ENCODE peak calls at places on chromosome 9, in four cellular contexts. W is IMR-90, P is K562, X is endothelial cell of umbilical vein. A is an unnamed sample.

GRCh38 chr9:132769895-132770774 is 99.9 kb downstream of the GTF3C4 start:
- DNase-seq in W (peak), P (no peak), X (peak), A (peak)

GRCh38 chr9:93134018-93134739 is at the start of gene NINJ1:
- DNase-seq in W (peak), P (peak), X (peak), A (peak)

GRCh38 chr9:15873573-15874177 is 320.8 kb downstream of the CCDC171 start:
- DNase-seq in W (peak), X (peak), P (peak), A (no peak)

GRCh38 chr9:136399176-136400037 is 563 bp downstream of the SNAPC4 start:
- DNase-seq in P (no peak), X (peak), W (no peak), A (no peak)

GRCh38 chr9:127557466-127557869 is 54.6 kb upstream of the STXBP1 start:
- DNase-seq in W (no peak), X (no peak), P (no peak), A (no peak)

GRCh38 chr9:14535161-14535930 is 157.9 kb downstream of the ZDHHC21 start:
- DNase-seq in W (no peak), X (no peak), P (no peak), A (no peak)

GRCh38 chr9:35566417-35566816 is 38.6 kb upstream of the TESK1 start:
- DNase-seq in X (no peak), P (peak), W (no peak), A (no peak)

GRCh38 chr9:137286980-137287383 is 9.5 kb downstream of the TOR4A start:
- DNase-seq in W (peak), P (peak), X (peak), A (no peak)

GRCh38 chr9:123710299-123710698 is 219.6 kb downstream of the DENND1A start:
- DNase-seq in P (no peak), X (no peak), W (peak), A (no peak)

GRCh38 chr9:108182950-108183381 is 672.8 kb downstream of the ACTL7B start:
- DNase-seq in X (peak), W (peak), P (no peak), A (peak)

GRCh38 chr9:18689881-18690280 is 215.9 kb downstream of the ADAMTSL1 start:
- DNase-seq in P (no peak), X (no peak), W (peak), A (no peak)

DNA sequence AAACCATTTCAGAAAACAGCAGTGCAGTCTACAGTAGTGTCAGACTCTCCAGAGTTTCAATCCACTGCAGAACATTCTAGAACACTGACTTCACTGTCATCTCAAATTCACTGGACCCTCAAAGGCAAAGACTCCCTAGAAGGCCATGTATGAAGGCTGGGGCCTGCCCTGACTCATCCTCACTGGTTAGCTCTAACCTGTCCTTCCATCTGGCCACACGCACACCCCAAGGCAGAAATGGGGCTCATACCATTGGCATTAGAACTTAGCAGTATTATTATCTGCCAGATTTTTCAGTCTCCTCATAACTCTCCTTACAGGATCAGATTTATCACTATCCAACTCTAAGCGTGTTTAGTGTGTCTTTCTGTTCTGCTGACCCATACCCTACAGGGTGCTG is 20.4 kb downstream of the S1PR3 start:
- DNase-seq in W (no peak), X (no peak), P (no peak), A (no peak)
- TF ChIP-seq FOS in W (no peak), X (no peak), P (no peak), A (no peak)

DNA sequence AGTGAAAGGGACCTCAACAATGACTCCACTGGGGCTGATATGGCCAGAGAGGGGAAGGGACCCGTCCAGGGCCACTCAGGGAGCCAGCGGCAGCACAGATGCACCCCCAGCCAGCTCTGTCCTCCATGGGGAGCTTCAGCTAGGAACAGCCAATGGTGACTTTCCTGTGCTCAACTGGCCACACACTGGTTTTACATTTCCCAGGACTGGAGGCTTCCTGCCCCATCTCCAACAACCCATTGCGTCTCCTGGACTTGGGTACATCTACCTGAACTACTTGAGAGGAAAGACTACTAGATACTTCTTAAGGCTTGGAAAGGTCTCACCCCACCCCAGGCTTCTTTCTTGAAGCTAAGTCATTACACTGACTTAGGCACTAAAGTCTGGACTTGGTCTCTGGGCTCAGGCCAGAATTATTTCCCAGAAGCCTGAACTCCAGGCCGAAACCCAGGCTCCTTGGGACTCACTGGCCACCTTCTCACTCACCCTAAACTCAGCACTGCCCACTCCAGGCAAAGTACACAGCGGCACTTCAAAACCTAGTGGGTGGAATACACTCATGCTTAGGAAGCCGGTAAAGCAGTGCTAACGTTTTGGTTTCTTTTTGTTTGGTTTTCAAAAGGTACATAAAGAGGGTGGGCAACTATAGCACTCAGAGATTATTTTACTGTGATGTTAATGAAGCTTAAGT is 1.6 kb downstream of the IGFBPL1 start:
- DNase-seq in W (no peak), P (no peak), X (no peak), A (no peak)
- TF ChIP-seq FOS in W (no peak), P (no peak), X (no peak), A (no peak)

GRCh38 chr9:73869261-73869660 is 627.9 kb upstream of the RORB start:
- DNase-seq in P (peak), X (peak), W (no peak), A (peak)
- TF ChIP-seq FOS in P (peak), X (no peak), W (no peak), A (no peak)

GRCh38 chr9:81417299-81417675 is 272.1 kb downstream of the TLE1 start:
- DNase-seq in P (no peak), X (peak), W (no peak), A (no peak)

GRCh38 chr9:81420024-81420423 is 269.3 kb downstream of the TLE1 start:
- DNase-seq in X (no peak), W (no peak), P (no peak), A (no peak)

GRCh38 chr9:81414836-81415235 is 274.5 kb downstream of the TLE1 start:
- DNase-seq in W (no peak), X (no peak), P (no peak), A (no peak)

GRCh38 chr9:81417885-81418284 is 271.5 kb downstream of the TLE1 start:
- DNase-seq in X (no peak), W (no peak), P (no peak), A (no peak)

DNA sequence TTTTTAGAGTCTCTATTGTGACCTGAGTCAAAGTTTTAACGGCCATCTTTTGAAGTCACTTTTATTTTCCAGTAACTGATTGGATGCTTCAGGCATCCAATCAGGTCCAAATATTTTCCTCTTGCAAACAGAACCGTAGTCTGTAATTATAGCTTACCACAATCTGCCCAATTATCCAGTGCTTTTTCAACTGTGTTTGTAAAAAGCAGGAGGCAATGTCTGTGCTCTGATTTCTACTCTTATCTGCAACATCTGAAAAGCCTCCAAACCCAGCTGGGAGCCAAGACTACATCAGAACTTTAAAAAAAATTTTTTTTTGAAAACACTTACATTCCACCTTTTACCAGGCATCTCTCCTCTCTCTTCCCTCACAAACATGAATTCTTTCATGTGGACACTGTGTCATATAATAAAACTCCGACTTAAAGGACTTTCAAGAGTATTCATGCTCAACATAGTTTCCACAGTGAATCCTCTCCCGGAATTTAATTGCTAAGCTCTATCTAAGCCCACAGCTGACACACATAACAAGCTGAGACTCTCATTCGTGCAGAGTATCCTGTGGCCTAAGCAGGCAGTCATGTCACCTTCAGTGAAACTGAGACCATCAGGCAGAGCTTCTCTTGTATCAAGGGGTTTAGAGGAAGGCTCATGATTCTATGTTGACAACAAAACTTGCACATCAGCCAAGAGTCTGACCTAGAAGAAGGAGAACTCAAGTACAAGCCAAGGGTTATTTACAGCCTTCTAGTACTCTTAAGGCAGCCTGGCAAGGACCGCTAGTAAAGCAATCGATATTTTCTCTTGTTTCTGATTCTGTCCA is 272.7 kb downstream of the TLE1 start:
- DNase-seq in W (peak), X (no peak), P (no peak), A (no peak)
- TF ChIP-seq FOS in W (no peak), X (no peak), P (no peak), A (no peak)

GRCh38 chr9:111483862-111484563 is at the start of gene ECPAS:
- DNase-seq in P (peak), X (peak), W (peak), A (no peak)

GRCh38 chr9:111481885-111482636 is 2.1 kb downstream of the ECPAS start:
- DNase-seq in X (no peak), P (no peak), W (peak), A (no peak)

GRCh38 chr9:111484564-111484878 is 338 bp upstream of the ECPAS start:
- DNase-seq in P (no peak), X (no peak), W (peak), A (no peak)

GRCh38 chr9:111482656-111483418 is 1.3 kb downstream of the ECPAS start:
- DNase-seq in W (peak), P (peak), X (peak), A (no peak)

DNA sequence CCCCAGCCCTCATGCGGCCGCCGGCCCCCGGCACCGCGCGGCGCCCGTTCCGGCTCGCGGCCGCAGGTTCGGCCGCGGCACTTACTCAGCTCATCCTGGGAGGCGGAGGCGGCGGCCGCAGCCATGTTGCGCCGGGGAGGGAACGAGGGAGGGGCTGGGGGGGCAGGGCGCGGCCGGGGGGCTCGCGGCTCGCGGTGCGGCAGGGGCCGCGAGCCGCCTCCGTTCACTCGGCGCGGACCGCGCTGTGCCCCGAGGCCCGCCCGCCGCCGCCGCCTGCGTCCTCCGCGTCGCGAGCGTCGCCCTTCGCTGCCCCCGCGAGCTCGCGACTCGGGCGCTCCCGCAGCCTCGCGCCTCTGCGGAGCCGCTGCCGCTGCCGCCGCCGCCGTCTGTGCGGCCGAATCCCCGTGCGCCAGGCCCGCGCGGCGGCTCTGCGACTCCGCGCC is 743 bp downstream of the ECPAS start:
- DNase-seq in X (no peak), W (no peak), P (peak), A (no peak)
- TF ChIP-seq FOS in X (no peak), W (no peak), P (no peak), A (no peak)

GRCh38 chr9:131475956-131476776 is 26.6 kb upstream of the POMT1 start:
- DNase-seq in W (no peak), X (no peak), P (no peak), A (no peak)

GRCh38 chr9:131474711-131475110 is 28.0 kb upstream of the POMT1 start:
- DNase-seq in W (no peak), P (no peak), X (no peak), A (no peak)

GRCh38 chr9:131473891-131474290 is 28.8 kb upstream of the POMT1 start:
- DNase-seq in W (no peak), X (no peak), P (no peak), A (no peak)

GRCh38 chr9:131476777-131477345 is 25.9 kb upstream of the POMT1 start:
- DNase-seq in X (no peak), W (no peak), P (no peak), A (no peak)

DNA sequence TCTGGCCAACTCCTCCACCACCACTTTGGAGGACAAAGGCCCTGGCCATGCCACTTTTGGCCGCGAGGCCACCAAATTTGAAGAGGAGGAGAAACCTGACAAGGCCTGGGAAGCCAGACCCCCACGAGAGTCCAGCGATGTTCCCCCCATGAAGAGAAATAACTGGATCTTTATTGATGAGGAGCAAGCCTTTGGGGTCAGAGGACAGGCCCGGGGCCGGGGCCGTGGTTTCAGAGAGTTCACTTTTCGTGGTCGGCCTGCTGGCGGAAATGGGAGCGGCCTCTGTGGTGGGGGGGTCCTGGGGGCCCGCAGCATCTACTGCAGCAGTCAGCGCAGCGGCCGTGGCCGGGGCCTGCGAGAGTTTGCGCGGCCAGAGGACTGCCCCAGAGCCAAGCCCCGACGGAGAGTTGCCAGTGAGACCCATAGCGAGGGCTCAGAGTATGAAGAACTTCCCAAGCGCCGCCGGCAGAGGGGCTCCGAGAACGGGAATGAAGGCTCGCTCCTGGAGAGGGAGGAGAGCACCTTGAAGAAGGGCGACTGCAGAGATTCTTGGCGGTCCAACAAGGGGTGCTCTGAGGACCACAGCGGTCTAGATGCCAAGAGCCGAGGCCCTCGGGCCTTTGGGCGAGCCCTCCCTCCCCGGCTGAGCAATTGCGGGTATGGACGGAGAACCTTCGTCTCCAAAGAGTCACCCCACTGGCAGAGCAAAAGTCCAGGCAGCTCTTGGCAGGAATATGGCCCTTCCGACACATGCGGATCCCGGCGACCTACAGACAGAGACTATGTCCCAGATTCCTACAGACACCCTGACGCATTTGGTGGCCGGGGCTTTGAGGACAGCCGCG is 27.4 kb upstream of the POMT1 start:
- DNase-seq in W (no peak), P (no peak), X (no peak), A (no peak)
- TF ChIP-seq FOS in W (no peak), P (no peak), X (no peak), A (no peak)

DNA sequence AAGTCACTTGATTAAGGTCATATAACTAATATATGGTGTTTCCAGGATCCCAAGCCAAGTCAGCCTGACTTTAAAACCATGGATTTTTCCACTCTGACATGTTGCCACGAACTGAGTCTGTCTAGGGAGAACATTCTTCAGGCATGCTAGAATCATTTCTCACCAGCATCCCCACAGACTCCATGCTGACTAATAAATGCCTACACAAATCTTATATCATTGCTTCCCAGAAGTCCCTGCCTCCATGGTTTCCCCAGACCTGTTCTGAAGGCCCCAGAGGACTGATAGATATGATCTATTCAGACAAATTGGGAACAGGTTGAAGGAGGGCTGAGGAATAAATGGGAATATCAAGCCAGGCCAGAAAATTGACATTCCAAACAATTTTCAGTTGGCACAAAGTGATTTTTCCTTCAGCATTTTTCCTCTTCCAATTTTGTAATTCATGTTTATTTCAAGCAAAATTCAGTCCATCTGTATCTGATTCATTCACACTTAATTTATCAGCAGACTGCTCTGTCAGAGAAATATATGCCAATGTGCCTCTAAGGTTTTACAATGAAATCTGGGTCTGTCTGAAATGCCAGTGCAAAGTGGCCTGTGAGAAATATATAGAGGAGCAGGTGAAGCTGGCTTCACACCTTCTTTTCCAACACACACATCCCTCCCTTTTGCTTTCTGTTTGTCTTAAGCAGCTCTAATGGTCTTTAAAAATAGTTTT is 413.6 kb upstream of the TNC start:
- DNase-seq in W (peak), P (no peak), X (no peak), A (no peak)
- TF ChIP-seq FOS in W (peak), P (no peak), X (no peak), A (no peak)

GRCh38 chr9:133771486-133772482 is 33.6 kb upstream of the SARDH start:
- DNase-seq in W (no peak), P (no peak), X (no peak), A (no peak)

GRCh38 chr9:133768859-133769510 is 30.8 kb upstream of the SARDH start:
- DNase-seq in P (peak), W (no peak), X (no peak), A (no peak)

GRCh38 chr9:133768371-133768858 is 30.3 kb upstream of the SARDH start:
- DNase-seq in X (no peak), P (no peak), W (no peak), A (no peak)

GRCh38 chr9:133769511-133770075 is 31.4 kb upstream of the SARDH start:
- DNase-seq in P (no peak), X (no peak), W (no peak), A (no peak)

GRCh38 chr9:133770076-133770777 is 32.1 kb upstream of the SARDH start:
- DNase-seq in P (no peak), X (no peak), W (no peak), A (no peak)
- TF ChIP-seq FOS in P (no peak), X (no peak), W (no peak), A (no peak)

DNA sequence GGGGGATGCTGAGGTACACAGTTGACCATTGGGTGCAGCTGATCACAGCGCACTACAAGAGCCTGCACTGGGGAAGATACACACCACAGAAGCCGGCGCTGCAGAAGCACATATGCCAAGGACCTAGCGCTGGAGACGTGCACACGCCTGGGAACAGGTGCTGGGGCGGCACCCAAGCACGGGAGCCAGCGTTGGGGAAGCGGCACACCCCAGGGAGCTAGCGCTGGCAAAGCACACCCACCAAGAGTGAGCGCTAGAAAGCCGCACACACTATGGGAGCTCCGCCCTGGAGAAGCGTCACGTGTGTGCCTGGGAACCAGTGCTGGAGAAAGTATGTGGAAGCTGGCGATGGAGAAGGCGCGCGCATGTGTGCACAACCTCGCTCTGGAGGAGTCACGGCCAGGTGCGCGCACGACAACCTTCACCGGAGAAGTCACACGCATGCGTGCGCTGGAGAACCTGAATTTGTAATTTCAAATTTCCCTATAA is 4.5 kb downstream of the FANCC start:
- DNase-seq in W (peak), X (peak), P (no peak), A (no peak)
- TF ChIP-seq FOS in W (no peak), X (no peak), P (no peak), A (no peak)

GRCh38 chr9:17021379-17021970 is 113.4 kb upstream of the CNTLN start:
- DNase-seq in X (no peak), P (no peak), W (peak), A (no peak)
- TF ChIP-seq FOS in X (no peak), P (no peak), W (no peak), A (no peak)